ENCODE peak calls at places on chromosomes 2 and 18, in five cellular contexts. K, Q, N, G and W are unnamed samples.

GRCh38 chr2:38797276-38797675 is 19.3 kb downstream of the GEMIN6 start:
- DNase-seq in K (no peak), Q (no peak), N (no peak), G (no peak), W (no peak)

GRCh38 chr2:147420517-147420916 is 424.3 kb upstream of the ACVR2A start:
- DNase-seq in K (peak), Q (no peak), N (no peak), G (no peak), W (no peak)

GRCh38 chr18:13514558-13514957 is 211.8 kb downstream of the FAM210A start:
- DNase-seq in K (no peak), Q (no peak), N (no peak), G (no peak), W (no peak)

GRCh38 chr2:46848446-46848845 is 67.2 kb downstream of the MCFD2 start:
- DNase-seq in K (no peak), Q (no peak), N (no peak), G (no peak), W (no peak)

GRCh38 chr18:46156124-46156745 is 52.0 kb downstream of the HAUS1 start:
- DNase-seq in K (no peak), Q (no peak), N (no peak), G (no peak), W (no peak)

GRCh38 chr2:84546551-84546950 is 30.3 kb downstream of the DNAH6 start:
- DNase-seq in K (no peak), Q (no peak), N (no peak), G (no peak), W (no peak)

GRCh38 chr2:44550571-44550970 is 188.8 kb downstream of the CAMKMT start:
- DNase-seq in K (no peak), Q (no peak), N (no peak), G (no peak), W (no peak)

GRCh38 chr2:157627594-157628281 is 926 bp downstream of the ACVR1C start:
- DNase-seq in K (peak), Q (no peak), N (no peak), G (peak), W (no peak)

GRCh38 chr2:146079216-146079615 is 1559.3 kb upstream of the ZEB2 start:
- DNase-seq in K (no peak), Q (no peak), N (no peak), G (no peak), W (no peak)

GRCh38 chr2:41886145-41886664 is 161.6 kb upstream of the PKDCC start:
- DNase-seq in K (peak), Q (no peak), N (no peak), G (no peak), W (no peak)

GRCh38 chr2:53670351-53670750 is 97.3 kb upstream of the CHAC2 start:
- DNase-seq in K (no peak), Q (no peak), N (no peak), G (peak), W (no peak)

GRCh38 chr2:33073018-33073417 is 126.3 kb downstream of the LTBP1 start:
- DNase-seq in K (no peak), Q (no peak), N (no peak), G (no peak), W (no peak)

GRCh38 chr2:74524955-74525716 is 895 bp downstream of the DQX1 start:
- DNase-seq in K (no peak), Q (no peak), N (no peak), G (no peak), W (peak)

GRCh38 chr18:80175451-80176235 is 66.6 kb downstream of the ADNP2 start:
- DNase-seq in K (no peak), Q (no peak), N (no peak), G (no peak), W (no peak)
- H3K4me3 ChIP-seq in K (no peak), Q (no peak), N (no peak), G (no peak), W (no peak)

GRCh38 chr2:96163768-96164429 is 18.7 kb upstream of the DUSP2 start:
- DNase-seq in K (no peak), Q (no peak), N (no peak), G (no peak), W (peak)
- H3K4me3 ChIP-seq in K (no peak), Q (no peak), N (no peak), G (no peak), W (no peak)

DNA sequence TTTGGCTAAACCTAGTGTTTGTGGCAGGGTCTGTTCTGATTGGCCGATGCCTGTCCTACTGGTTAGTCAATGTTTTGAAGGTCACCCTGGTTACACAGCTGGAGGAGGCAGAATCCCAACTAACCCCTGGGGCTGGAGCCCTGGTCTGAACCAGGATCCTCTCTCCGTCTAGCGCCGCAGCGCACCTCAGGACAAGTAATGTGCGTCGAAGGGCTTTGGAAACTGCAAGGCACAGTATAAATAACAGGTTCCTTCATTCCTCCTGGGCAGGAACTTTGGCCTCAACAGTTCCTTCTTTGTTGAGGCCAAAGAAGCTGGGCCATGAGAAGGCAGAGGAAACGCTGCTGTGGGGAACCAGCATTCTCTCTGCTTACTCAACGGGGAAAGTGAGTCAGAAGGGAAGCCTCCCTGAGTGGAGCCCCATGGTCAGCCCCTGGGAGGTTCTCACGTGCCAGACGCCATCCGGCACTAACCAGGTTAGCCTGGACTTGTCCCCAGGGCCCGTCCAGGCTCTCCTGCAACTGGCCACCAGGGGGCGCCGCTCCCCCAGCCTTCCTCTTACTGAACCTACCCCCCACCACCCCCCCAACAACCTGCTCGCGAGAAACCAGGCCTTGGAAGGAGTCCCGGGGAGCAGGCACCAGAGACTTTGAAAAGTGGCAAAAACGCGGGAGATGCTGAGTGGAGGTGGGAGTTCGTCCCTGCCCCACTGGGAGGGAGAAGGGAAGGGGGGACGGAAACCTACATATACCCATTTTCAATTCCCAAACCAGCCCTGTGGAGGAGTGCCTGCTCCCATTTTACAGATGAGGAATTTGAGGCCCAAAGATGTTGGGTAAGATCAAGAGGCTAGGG is 19.8 kb downstream of the TEX44 start:
- DNase-seq in K (peak), Q (peak), N (peak), G (peak), W (peak)
- H3K4me3 ChIP-seq in K (no peak), Q (no peak), N (peak), G (no peak), W (no peak)

GRCh38 chr2:197804049-197804757 is at the start of gene PLCL1:
- DNase-seq in K (peak), Q (peak), N (peak), G (peak), W (peak)

GRCh38 chr2:197806317-197806633 is 1.9 kb downstream of the PLCL1 start:
- DNase-seq in K (no peak), Q (no peak), N (no peak), G (peak), W (no peak)

GRCh38 chr2:197803033-197803444 is 1.4 kb upstream of the PLCL1 start:
- DNase-seq in K (peak), Q (peak), N (no peak), G (peak), W (no peak)

GRCh38 chr2:197804758-197805597 is 585 bp downstream of the PLCL1 start:
- DNase-seq in K (no peak), Q (peak), N (no peak), G (peak), W (peak)

DNA sequence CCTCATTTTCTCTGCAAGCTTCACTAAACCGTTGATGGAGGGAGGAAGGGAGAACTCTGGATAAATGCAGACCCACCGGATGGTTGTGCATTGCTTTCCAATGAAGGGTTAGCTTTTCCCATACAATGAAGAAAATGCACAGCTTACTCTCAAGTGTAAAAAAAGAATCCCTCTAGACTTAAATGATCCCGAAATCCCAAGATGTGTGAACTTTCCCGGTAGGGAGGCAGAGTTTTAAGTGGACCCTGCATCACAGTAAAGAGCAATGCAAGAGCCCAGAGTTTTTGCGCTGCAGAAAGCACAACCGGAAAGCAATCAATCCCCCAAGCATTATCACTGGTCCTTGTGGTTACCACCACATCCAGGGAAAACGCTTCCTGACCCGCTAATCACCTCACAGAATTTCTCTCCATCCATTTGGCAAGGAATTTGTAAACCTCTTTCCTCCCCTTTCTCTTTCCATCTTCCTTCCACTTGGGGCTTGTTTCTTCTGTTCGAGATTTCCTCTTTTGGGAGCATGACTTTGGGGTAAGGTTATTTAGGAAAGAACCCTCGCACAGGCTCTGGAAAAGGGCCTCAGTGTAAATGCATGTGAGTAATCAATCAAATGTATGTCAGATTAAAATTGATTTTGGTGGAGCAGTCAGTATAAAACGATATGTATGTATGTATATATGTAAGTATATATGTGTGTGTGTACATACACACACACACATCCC is 1.4 kb downstream of the PLCL1 start:
- DNase-seq in K (no peak), Q (peak), N (no peak), G (peak), W (no peak)
- H3K4me3 ChIP-seq in K (no peak), Q (peak), N (peak), G (peak), W (peak)

DNA sequence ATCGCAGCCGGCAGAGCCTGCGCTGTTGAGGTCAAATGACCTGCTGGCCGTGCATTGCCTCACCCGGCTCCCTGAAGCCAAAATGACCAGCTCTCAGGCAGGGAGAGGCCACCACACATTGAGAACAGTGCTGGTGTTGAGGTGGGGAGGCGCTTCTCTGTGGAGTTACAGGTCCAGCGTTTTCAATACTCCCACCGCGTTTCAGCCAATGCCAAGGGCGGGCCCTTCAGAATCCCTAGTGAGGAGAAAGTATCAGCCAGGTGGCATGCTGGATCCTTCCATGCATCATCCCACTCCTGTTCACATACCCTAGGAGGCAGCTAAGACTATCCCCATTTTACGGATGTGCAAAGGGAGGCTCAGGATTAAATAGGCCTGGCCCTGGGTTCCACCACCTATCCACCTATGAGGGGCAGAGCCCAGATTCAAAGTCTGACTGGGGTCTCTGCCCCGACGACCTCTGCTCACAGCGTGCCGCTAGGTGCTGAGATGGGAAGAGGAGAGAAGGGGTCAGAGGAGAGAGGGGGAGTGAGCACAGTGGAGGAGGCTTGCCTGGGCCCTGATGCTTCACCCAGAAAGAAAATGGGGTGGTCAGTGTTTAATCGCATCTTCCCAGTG is 137.6 kb upstream of the ID2 start:
- DNase-seq in K (no peak), Q (no peak), N (no peak), G (no peak), W (peak)
- H3K4me3 ChIP-seq in K (no peak), Q (no peak), N (peak), G (no peak), W (no peak)

GRCh38 chr2:172340394-172340793 is 87.0 kb upstream of the ITGA6 start:
- DNase-seq in K (no peak), Q (no peak), N (no peak), G (no peak), W (no peak)

GRCh38 chr2:172342056-172342455 is 85.3 kb upstream of the ITGA6 start:
- DNase-seq in K (no peak), Q (no peak), N (no peak), G (no peak), W (no peak)

GRCh38 chr2:172345951-172346555 is 81.3 kb upstream of the ITGA6 start:
- DNase-seq in K (no peak), Q (no peak), N (no peak), G (peak), W (no peak)

GRCh38 chr2:172342611-172343010 is 84.8 kb upstream of the ITGA6 start:
- DNase-seq in K (no peak), Q (no peak), N (no peak), G (peak), W (no peak)

GRCh38 chr2:172344159-172344558 is 83.2 kb upstream of the ITGA6 start:
- DNase-seq in K (no peak), Q (no peak), N (no peak), G (no peak), W (no peak)
- H3K4me3 ChIP-seq in K (no peak), Q (no peak), N (no peak), G (no peak), W (no peak)

DNA sequence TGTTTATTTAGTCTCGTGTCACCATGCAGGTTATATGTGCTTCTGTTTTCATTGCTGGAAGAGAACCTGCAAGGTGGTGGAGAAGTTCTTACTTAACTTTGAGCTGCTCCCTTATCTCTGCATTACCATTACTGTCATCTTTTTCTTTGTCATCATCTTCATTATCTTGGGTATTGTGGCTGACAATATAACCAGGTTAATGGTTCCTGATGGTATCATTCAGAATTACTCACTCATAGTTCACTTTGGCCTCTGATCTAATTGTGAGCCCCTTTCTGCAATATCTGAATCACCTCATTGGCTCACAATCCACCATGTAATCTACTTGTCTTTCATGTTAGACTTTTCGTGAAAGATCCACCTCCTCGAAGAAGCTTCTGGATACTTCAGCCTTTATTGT is 5.0 kb downstream of the CD28 start:
- DNase-seq in K (no peak), Q (no peak), N (no peak), G (no peak), W (no peak)
- H3K4me3 ChIP-seq in K (no peak), Q (no peak), N (no peak), G (no peak), W (no peak)

DNA sequence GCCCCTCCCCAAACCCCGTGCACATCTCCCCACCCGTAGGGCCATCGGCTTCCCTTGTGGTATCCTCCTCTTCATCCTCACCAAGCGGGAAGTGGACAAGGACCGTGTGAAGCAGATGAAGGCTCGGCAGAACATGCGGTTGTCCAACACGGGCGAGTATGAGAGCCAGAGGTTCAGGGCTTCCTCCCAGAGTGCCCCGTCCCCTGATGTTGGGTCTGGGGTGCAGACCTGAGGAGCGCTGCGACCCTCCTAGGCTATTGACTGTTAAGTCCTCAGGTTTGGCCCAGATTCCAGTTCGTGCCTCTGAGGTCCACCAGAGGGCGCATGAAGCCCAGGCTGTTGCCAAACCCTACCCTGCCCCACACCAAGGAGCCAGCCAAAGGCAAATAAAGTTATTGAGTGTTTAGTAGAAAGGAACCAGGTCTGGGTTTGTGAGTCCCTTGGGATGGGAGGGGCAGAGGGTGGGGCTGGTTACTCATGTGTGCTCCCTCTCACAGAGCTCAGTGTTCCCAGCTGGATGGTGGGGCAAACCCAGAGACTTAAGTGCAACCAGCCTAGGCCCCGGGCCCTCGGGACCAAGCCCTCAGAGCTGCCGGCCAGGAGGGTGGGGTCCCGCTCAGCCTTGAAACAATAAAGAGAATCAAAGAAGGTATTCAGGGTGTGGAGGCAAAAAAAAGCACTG is 2.4 kb downstream of the PNKD start:
- DNase-seq in K (peak), Q (peak), N (peak), G (peak), W (peak)
- H3K4me3 ChIP-seq in K (no peak), Q (no peak), N (peak), G (no peak), W (no peak)

GRCh38 chr2:190407246-190407661 is 901 bp upstream of the MFSD6 start:
- DNase-seq in K (peak), Q (no peak), N (no peak), G (no peak), W (no peak)

GRCh38 chr2:190405069-190405468 is 3.1 kb upstream of the MFSD6 start:
- DNase-seq in K (no peak), Q (no peak), N (no peak), G (no peak), W (no peak)

GRCh38 chr2:190405995-190406394 is 2.2 kb upstream of the MFSD6 start:
- DNase-seq in K (no peak), Q (no peak), N (no peak), G (no peak), W (no peak)

GRCh38 chr2:190407662-190408537 is at the start of gene MFSD6:
- DNase-seq in K (peak), Q (peak), N (no peak), G (no peak), W (peak)

DNA sequence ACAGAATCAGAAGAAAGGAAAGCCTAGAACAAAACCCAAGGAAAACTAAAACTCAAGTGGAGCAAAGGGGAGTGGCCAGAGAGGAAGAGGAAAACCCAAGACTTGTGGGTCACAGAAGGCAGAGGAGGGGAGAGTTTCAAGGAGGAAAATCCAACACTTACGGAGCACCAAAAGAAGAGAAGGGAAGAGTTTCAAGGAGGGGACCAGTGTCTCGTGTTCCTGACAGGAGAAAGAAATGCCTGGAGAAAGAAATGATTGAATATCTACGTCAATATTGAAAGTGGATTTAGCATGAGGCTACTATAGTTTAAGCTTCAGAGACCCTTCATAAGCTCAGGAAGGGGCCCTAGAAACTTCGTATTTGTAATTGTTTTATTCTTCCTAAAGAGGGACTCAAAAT is 1.4 kb upstream of the MFSD6 start:
- DNase-seq in K (no peak), Q (no peak), N (no peak), G (no peak), W (no peak)
- H3K4me3 ChIP-seq in K (no peak), Q (no peak), N (no peak), G (no peak), W (no peak)